ENCODE peak calls at places on chromosomes 4 and X, in seven cellular contexts. L is AG10803, G is H9, K is GM10248, I is tibial artery, X is cardiac muscle cell, Q is progenitor cell of endocrine pancreas. C is an unnamed sample.

GRCh38 chr4:11489449-11490083 is 60.9 kb upstream of the HS3ST1 start:
- DNase-seq in G (no peak), Q (no peak), K (no peak), X (no peak), L (no peak), I (no peak), C (no peak)

GRCh38 chr4:139978692-139979091 is 175.3 kb downstream of the MAML3 start:
- DNase-seq in X (no peak), K (peak; percentile 53), Q (no peak), L (no peak), I (no peak), G (no peak), C (no peak)

GRCh38 chr4:135917016-135917415 is 1615.3 kb downstream of the PCDH18 start:
- DNase-seq in I (no peak), Q (no peak), X (no peak), K (no peak), G (no peak), L (no peak), C (no peak)

GRCh38 chr4:169417629-169418282 is 147.0 kb upstream of the SH3RF1 start:
- DNase-seq in L (no peak), Q (no peak), G (no peak), I (no peak), K (no peak), X (no peak), C (no peak)

GRCh38 chr4:148730766-148731165 is 288.6 kb upstream of the NR3C2 start:
- DNase-seq in L (no peak), G (no peak), X (no peak), I (no peak), K (no peak), Q (no peak), C (no peak)

GRCh38 chrX:150933945-150934350 is 35.5 kb upstream of the CD99L2 start:
- DNase-seq in X (no peak), G (no peak), K (no peak), Q (no peak), I (no peak), L (peak; percentile 75), C (no peak)

GRCh38 chr4:98284640-98285046 is 23.5 kb downstream of the RAP1GDS1 start:
- DNase-seq in K (no peak), I (no peak), Q (no peak), X (no peak), L (no peak), G (peak; percentile 80), C (no peak)

GRCh38 chrX:24025741-24026402 is 1.1 kb downstream of the KLHL15 start:
- DNase-seq in X (peak; percentile 83), G (peak; percentile 70), L (peak; percentile 80), I (no peak), K (no peak), Q (no peak), C (peak; percentile 47)

GRCh38 chr4:184104419-184105101 is 113.1 kb downstream of the ENPP6 start:
- DNase-seq in L (peak; percentile 22), G (no peak), Q (no peak), K (no peak), I (no peak), X (no peak), C (no peak)

GRCh38 chrX:120419465-120419864 is 49.6 kb downstream of the LAMP2 start:
- DNase-seq in L (no peak), I (no peak), G (no peak), K (no peak), X (no peak), Q (no peak), C (no peak)

GRCh38 chr4:85318415-85318814 is 156.5 kb upstream of the ARHGAP24 start:
- DNase-seq in X (no peak), Q (no peak), K (no peak), I (no peak), G (no peak), L (no peak), C (no peak)
- TF ChIP-seq CTCF in X (no peak), Q (no peak), K (no peak), I (no peak), G (no peak), L (no peak), C (peak; percentile 9)

GRCh38 chr4:107757860-107758476 is 37.9 kb upstream of the PAPSS1 start:
- DNase-seq in G (no peak), X (peak; percentile 56), I (no peak), Q (no peak), K (peak; percentile 20), L (peak; percentile 47), C (peak; percentile 46)
- TF ChIP-seq CTCF in G (peak; percentile 69), X (peak; percentile 43), I (peak; percentile 62), Q (peak; percentile 68), K (peak; percentile 40), L (peak; percentile 57), C (peak; percentile 84)

DNA sequence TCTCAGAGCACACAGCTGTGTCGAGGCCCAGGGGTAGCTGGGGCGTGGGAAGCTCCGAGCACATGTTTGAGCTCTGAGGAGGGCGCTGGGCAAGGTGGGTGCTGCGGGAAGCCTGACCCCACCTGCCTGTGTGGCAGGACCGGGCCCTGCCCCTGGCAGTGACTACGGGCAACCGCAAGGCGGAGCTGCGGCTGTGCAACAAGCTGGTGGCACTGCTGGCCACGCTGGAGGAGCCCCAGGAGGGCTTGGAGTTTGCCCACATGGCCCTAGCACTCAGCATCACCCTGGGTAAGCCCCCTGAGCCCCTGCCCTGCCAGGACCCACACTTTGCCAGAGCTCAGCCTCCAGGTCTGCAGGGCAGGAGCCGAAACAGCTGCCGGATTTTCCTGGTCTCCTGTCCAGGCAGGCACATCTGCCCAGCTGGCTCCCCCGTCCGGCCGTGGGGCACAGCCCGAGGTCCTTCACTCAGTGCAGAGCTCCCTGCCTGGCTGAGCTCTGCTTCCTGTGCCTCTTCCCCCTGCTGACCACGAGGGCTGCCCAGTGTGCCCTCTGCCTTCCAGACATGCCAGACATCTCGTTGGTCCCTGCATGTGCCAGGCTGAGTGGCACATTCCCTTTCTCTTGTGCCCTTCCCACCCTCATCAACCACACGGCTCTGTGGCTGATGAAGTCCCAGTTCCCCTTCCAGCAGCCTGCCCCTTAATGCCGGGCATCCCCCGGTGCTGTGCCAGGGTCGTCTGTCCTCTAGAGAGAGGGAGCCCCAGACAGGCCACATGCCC is 33.2 kb upstream of the HTRA3 start:
- DNase-seq in K (no peak), X (no peak), G (no peak), I (no peak), L (no peak), Q (no peak), C (no peak)
- TF ChIP-seq CTCF in K (no peak), X (no peak), G (no peak), I (no peak), L (no peak), Q (no peak), C (no peak)

GRCh38 chr4:86608757-86609375 is 14.8 kb downstream of the PTPN13 start:
- DNase-seq in K (no peak), L (no peak), G (no peak), Q (no peak), I (no peak), X (no peak), C (peak; percentile 11)

GRCh38 chr4:86603486-86603885 is 9.4 kb downstream of the PTPN13 start:
- DNase-seq in K (no peak), G (no peak), X (no peak), Q (no peak), I (no peak), L (no peak), C (no peak)

GRCh38 chr4:86606809-86607208 is 12.7 kb downstream of the PTPN13 start:
- DNase-seq in G (no peak), K (no peak), Q (no peak), I (no peak), X (no peak), L (no peak), C (no peak)
- TF ChIP-seq CTCF in G (no peak), K (no peak), Q (no peak), I (no peak), X (no peak), L (no peak), C (no peak)

GRCh38 chr4:109574443-109574850 is 14.4 kb downstream of the MCUB start:
- DNase-seq in K (no peak), Q (no peak), G (no peak), X (peak; percentile 48), L (no peak), I (no peak), C (no peak)
- TF ChIP-seq CTCF in K (no peak), Q (no peak), G (peak; percentile 33), X (peak; percentile 39), L (peak; percentile 19), I (no peak), C (peak; percentile 21)

DNA sequence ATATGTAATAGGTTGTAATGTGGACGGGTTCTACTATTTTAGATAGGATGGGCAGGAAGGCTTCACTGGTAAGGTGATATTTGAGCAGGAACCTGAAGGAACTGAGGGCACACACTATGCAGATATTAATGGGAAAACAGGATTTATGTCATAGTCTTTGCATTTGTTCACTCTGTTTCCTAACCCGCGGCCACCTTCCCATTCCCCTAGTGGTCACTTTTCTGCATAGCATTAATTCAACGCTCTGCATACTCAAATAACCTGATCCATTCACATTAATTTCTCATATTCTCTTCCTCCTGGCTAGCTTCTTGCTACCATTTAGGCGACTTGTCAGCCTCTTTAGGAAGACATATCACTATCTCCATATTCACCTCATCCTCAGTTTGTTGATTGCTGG is 61.5 kb downstream of the GSPT2 start:
- DNase-seq in K (no peak), X (no peak), L (no peak), I (no peak), G (no peak), Q (no peak), C (no peak)
- TF ChIP-seq CTCF in K (no peak), X (no peak), L (no peak), I (no peak), G (peak; percentile 54), Q (peak; percentile 27), C (peak; percentile 38)

DNA sequence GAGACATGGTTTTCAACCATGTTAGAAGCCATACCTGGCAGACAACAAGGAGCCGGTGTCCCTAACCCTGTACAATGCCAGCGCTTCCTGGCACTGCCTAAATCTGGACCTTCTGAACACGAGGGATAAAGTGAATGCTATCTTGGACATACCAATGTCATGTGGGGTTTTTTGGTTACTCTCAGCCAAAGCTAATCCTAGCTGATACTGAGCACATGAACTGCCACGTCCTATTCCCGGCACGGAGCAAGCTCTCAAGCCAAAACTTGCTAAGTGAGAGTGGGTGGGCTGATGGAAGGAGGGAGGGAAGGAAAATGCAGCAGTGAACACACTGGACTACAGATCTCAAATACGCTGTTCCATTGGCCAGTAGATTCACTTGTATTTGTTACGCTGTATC is 226.1 kb downstream of the BCOR start:
- DNase-seq in G (no peak), L (no peak), K (no peak), I (no peak), X (no peak), Q (no peak), C (no peak)
- TF ChIP-seq CTCF in G (no peak), L (no peak), K (no peak), I (no peak), X (no peak), Q (no peak), C (no peak)

DNA sequence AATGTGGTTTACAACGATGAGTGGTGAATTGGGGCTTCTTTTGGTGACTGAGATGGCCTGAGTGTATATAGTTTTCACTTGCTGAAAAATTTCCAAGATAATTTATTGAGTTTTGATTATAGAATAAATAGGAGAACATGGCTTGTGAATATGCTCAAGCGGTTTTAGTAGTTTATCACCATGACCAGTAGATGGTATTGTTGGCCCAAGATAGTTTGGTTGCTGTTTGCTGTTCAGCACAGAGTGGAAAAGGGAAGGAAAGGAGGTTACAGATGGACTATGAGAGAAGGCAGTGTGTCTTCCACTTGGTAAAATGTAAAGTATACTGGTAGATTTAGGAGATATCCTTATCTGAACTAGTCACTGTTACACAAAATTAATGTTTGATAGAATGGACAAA is 55.8 kb upstream of the POU4F2 start:
- DNase-seq in Q (no peak), X (no peak), I (no peak), L (no peak), K (no peak), G (no peak), C (no peak)
- TF ChIP-seq CTCF in Q (peak; percentile 14), X (no peak), I (no peak), L (no peak), K (no peak), G (peak; percentile 61), C (peak; percentile 35)

GRCh38 chrX:83845397-83845796 is 15.5 kb upstream of the CYLC1 start:
- DNase-seq in Q (no peak), L (peak; percentile 14), X (peak; percentile 0), G (no peak), K (peak; percentile 24), I (no peak), C (no peak)
- TF ChIP-seq CTCF in Q (peak; percentile 72), L (peak; percentile 56), X (peak; percentile 43), G (peak; percentile 78), K (peak; percentile 66), I (no peak), C (peak; percentile 72)